ENCODE peak calls at places on chromosome 6, in six cellular contexts. One of them, this sample, is unnamed.

GRCh38 chr6:37547564-37548061 is 47.9 kb upstream of the CCDC167 start:
- DNase-seq in heart left ventricle: no peak
- DNase-seq in HCT116: no peak
- DNase-seq in A549: no peak
- DNase-seq in neural progenitor cell: no peak
- DNase-seq in AG10803: peak
- DNase-seq in this sample: no peak

GRCh38 chr6:158475344-158476302 is 84.3 kb upstream of the TMEM181 start:
- DNase-seq in A549: peak
- DNase-seq in neural progenitor cell: peak
- DNase-seq in heart left ventricle: no peak
- DNase-seq in AG10803: peak
- DNase-seq in HCT116: no peak
- DNase-seq in this sample: no peak

GRCh38 chr6:19979059-19979458 is 141.9 kb downstream of the ID4 start:
- DNase-seq in neural progenitor cell: no peak
- DNase-seq in heart left ventricle: no peak
- DNase-seq in A549: no peak
- DNase-seq in AG10803: peak
- DNase-seq in HCT116: no peak
- DNase-seq in this sample: no peak

GRCh38 chr6:39416728-39417127 is 94.2 kb upstream of the KCNK16 start:
- DNase-seq in AG10803: peak
- DNase-seq in neural progenitor cell: no peak
- DNase-seq in heart left ventricle: no peak
- DNase-seq in A549: peak
- DNase-seq in HCT116: no peak
- DNase-seq in this sample: no peak

GRCh38 chr6:157853902-157854481 is 30.9 kb downstream of the SNX9 start:
- DNase-seq in heart left ventricle: no peak
- DNase-seq in HCT116: no peak
- DNase-seq in AG10803: no peak
- DNase-seq in A549: no peak
- DNase-seq in neural progenitor cell: no peak
- DNase-seq in this sample: no peak

GRCh38 chr6:33453361-33454008 is 891 bp upstream of the ZBTB9 start:
- DNase-seq in HCT116: no peak
- DNase-seq in heart left ventricle: no peak
- DNase-seq in AG10803: no peak
- DNase-seq in A549: no peak
- DNase-seq in neural progenitor cell: no peak
- DNase-seq in this sample: no peak

GRCh38 chr6:30826961-30827342 is 57.4 kb upstream of the DDR1 start:
- DNase-seq in AG10803: no peak
- DNase-seq in heart left ventricle: no peak
- DNase-seq in A549: no peak
- DNase-seq in HCT116: no peak
- DNase-seq in neural progenitor cell: no peak
- DNase-seq in this sample: no peak

GRCh38 chr6:81031429-81031828 is 721.1 kb downstream of the TENT5A start:
- DNase-seq in A549: no peak
- DNase-seq in heart left ventricle: no peak
- DNase-seq in AG10803: no peak
- DNase-seq in HCT116: no peak
- DNase-seq in neural progenitor cell: no peak
- DNase-seq in this sample: no peak

GRCh38 chr6:20173833-20174796 is 38.2 kb downstream of the MBOAT1 start:
- DNase-seq in AG10803: no peak
- DNase-seq in heart left ventricle: no peak
- DNase-seq in A549: no peak
- DNase-seq in HCT116: no peak
- DNase-seq in neural progenitor cell: no peak
- DNase-seq in this sample: no peak

GRCh38 chr6:125961117-125961516 is 4.5 kb downstream of the HINT3 start:
- DNase-seq in A549: no peak
- DNase-seq in HCT116: no peak
- DNase-seq in AG10803: no peak
- DNase-seq in neural progenitor cell: no peak
- DNase-seq in heart left ventricle: no peak
- DNase-seq in this sample: no peak

GRCh38 chr6:83509416-83509815 is 2.9 kb upstream of the PRSS35 start:
- DNase-seq in heart left ventricle: no peak
- DNase-seq in HCT116: no peak
- DNase-seq in A549: no peak
- DNase-seq in AG10803: no peak
- DNase-seq in neural progenitor cell: no peak
- DNase-seq in this sample: no peak

GRCh38 chr6:133243723-133244122 is 2.6 kb downstream of the EYA4 start:
- DNase-seq in neural progenitor cell: no peak
- DNase-seq in heart left ventricle: no peak
- DNase-seq in A549: no peak
- DNase-seq in AG10803: no peak
- DNase-seq in HCT116: no peak
- DNase-seq in this sample: no peak

GRCh38 chr6:133701633-133702331 is 187.1 kb upstream of the TCF21 start:
- DNase-seq in AG10803: no peak
- DNase-seq in heart left ventricle: peak
- DNase-seq in HCT116: no peak
- DNase-seq in A549: no peak
- DNase-seq in neural progenitor cell: no peak
- DNase-seq in this sample: no peak

GRCh38 chr6:43969158-43969981 is 157.9 kb downstream of the MRPL14 start:
- DNase-seq in HCT116: no peak
- DNase-seq in heart left ventricle: no peak
- DNase-seq in AG10803: no peak
- DNase-seq in A549: no peak
- DNase-seq in neural progenitor cell: no peak
- DNase-seq in this sample: no peak

GRCh38 chr6:88982720-88983119 is 19.3 kb upstream of the RNGTT start:
- DNase-seq in A549: peak
- DNase-seq in AG10803: peak
- DNase-seq in HCT116: peak
- DNase-seq in heart left ventricle: peak
- DNase-seq in neural progenitor cell: peak
- DNase-seq in this sample: no peak

GRCh38 chr6:81465859-81466258 is 286.6 kb downstream of the TENT5A start:
- DNase-seq in heart left ventricle: no peak
- DNase-seq in HCT116: peak
- DNase-seq in AG10803: peak
- DNase-seq in A549: no peak
- DNase-seq in neural progenitor cell: peak
- DNase-seq in this sample: no peak

GRCh38 chr6:89675949-89676753 is 37.6 kb upstream of the LYRM2 start:
- DNase-seq in neural progenitor cell: no peak
- DNase-seq in A549: no peak
- DNase-seq in AG10803: peak
- DNase-seq in heart left ventricle: peak
- DNase-seq in HCT116: no peak
- DNase-seq in this sample: no peak

GRCh38 chr6:143634486-143634885 is 43.3 kb upstream of the PHACTR2 start:
- DNase-seq in A549: no peak
- DNase-seq in heart left ventricle: no peak
- DNase-seq in neural progenitor cell: no peak
- DNase-seq in HCT116: no peak
- DNase-seq in AG10803: peak
- DNase-seq in this sample: no peak

GRCh38 chr6:138973481-138974140 is 14.4 kb downstream of the REPS1 start:
- DNase-seq in heart left ventricle: no peak
- DNase-seq in HCT116: no peak
- DNase-seq in A549: no peak
- DNase-seq in neural progenitor cell: no peak
- DNase-seq in AG10803: peak
- DNase-seq in this sample: no peak

GRCh38 chr6:42154461-42155209 is 12.2 kb upstream of the C6orf132 start:
- DNase-seq in HCT116: no peak
- DNase-seq in heart left ventricle: no peak
- DNase-seq in AG10803: no peak
- DNase-seq in neural progenitor cell: no peak
- DNase-seq in A549: no peak
- DNase-seq in this sample: no peak

GRCh38 chr6:28134015-28134414 is 7.7 kb upstream of the ZKSCAN8 start:
- DNase-seq in AG10803: peak
- DNase-seq in heart left ventricle: no peak
- DNase-seq in HCT116: peak
- DNase-seq in neural progenitor cell: peak
- DNase-seq in A549: peak
- DNase-seq in this sample: no peak
- TF ChIP-seq CTCF in AG10803: peak
- TF ChIP-seq CTCF in heart left ventricle: peak
- TF ChIP-seq CTCF in HCT116: peak
- TF ChIP-seq CTCF in neural progenitor cell: peak
- TF ChIP-seq CTCF in A549: peak
- TF ChIP-seq CTCF in this sample: no peak

DNA sequence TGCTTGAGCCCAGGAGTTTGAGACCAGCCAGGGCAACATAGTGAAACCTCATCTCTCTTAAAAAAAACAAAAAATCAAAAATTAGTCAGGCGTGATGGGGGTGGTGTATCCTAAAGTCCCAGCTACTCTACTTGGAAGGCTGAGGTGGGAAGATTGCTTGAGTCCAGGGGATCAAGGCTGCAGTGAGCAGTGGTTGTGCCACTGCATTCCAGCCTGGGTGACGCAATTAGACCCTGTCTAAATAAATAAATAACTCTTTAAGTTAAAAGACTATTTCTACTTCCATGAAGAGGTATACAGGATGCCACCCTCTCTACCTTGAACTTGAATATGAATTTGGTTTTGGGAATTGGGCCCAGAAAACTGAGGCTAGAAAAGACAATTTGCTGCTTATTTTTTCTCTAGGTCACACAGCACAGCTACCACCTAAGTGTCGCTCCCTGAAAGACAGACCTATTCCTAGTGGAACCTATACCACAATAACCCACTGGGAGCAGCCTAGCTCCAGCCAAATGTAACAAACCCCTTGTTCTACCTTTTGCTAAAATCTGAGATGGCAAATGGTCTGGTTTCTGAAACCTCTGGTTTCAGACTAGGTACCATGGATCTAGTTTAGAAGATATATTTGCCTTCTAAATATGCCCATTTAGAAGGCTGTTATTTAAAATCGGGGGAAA is 35.2 kb downstream of the HMGCLL1 start:
- DNase-seq in HCT116: no peak
- DNase-seq in A549: no peak
- DNase-seq in heart left ventricle: no peak
- DNase-seq in neural progenitor cell: peak
- DNase-seq in AG10803: no peak
- DNase-seq in this sample: no peak
- TF ChIP-seq CTCF in HCT116: no peak
- TF ChIP-seq CTCF in A549: no peak
- TF ChIP-seq CTCF in heart left ventricle: no peak
- TF ChIP-seq CTCF in neural progenitor cell: peak
- TF ChIP-seq CTCF in AG10803: no peak
- TF ChIP-seq CTCF in this sample: no peak

DNA sequence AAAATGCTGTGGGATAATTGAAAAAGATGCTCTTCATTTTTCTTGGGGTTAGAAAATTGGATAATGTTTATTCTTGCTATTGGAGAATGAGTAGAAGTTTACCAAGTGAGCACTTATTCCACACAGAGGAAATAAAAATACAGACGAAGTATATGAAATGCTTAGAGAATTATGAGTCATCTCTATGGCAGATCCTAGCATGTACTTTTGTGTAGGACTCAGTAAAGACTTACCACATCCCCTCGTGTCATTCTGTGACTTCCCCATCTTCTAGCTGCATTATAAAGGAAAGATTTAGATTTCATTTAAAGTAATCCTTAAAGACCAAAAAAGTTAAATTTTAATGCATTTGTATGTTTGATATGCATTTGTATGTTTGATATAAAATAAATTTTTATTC is 685.6 kb downstream of the TBC1D32 start:
- DNase-seq in A549: no peak
- DNase-seq in neural progenitor cell: no peak
- DNase-seq in AG10803: no peak
- DNase-seq in heart left ventricle: no peak
- DNase-seq in HCT116: no peak
- DNase-seq in this sample: no peak
- TF ChIP-seq CTCF in A549: no peak
- TF ChIP-seq CTCF in neural progenitor cell: no peak
- TF ChIP-seq CTCF in AG10803: no peak
- TF ChIP-seq CTCF in heart left ventricle: no peak
- TF ChIP-seq CTCF in HCT116: no peak
- TF ChIP-seq CTCF in this sample: no peak

GRCh38 chr6:10759884-10760329 is 12.3 kb downstream of the TMEM14B start:
- DNase-seq in HCT116: peak
- DNase-seq in heart left ventricle: peak
- DNase-seq in neural progenitor cell: no peak
- DNase-seq in A549: peak
- DNase-seq in AG10803: peak
- DNase-seq in this sample: no peak

GRCh38 chr6:10756085-10756484 is 8.5 kb downstream of the TMEM14B start:
- DNase-seq in heart left ventricle: no peak
- DNase-seq in A549: no peak
- DNase-seq in HCT116: no peak
- DNase-seq in AG10803: no peak
- DNase-seq in neural progenitor cell: no peak
- DNase-seq in this sample: no peak

GRCh38 chr6:10763006-10763405 is 15.4 kb downstream of the TMEM14B start:
- DNase-seq in HCT116: no peak
- DNase-seq in A549: no peak
- DNase-seq in heart left ventricle: no peak
- DNase-seq in AG10803: no peak
- DNase-seq in neural progenitor cell: no peak
- DNase-seq in this sample: no peak

DNA sequence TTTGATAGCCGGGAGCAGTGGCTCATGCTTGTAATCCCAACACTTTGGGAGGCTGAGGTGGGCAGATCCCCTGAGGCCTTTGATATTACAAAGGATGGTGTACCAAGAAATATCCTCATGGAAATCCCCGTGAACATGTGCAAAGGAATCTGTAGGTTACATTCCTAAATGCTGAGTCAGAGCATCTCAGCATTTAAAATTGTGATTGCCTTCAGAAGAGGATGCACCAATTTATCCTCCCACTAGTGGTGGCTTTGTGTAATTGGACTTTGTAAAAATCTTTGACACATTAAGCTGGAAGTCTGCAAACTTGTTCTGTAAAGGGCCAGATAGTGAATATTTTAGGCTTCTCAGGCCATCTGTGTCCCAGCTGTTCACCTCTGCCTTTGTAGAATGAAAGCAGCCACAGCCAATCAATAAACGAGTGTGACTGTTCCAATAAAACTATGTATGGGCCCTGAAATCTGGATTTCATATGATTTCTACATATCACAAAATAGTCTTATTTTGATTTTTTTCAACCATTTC is 11.8 kb downstream of the TMEM14B start:
- DNase-seq in A549: peak
- DNase-seq in HCT116: peak
- DNase-seq in neural progenitor cell: peak
- DNase-seq in AG10803: peak
- DNase-seq in heart left ventricle: no peak
- DNase-seq in this sample: no peak
- TF ChIP-seq CTCF in A549: peak
- TF ChIP-seq CTCF in HCT116: peak
- TF ChIP-seq CTCF in neural progenitor cell: peak
- TF ChIP-seq CTCF in AG10803: peak
- TF ChIP-seq CTCF in heart left ventricle: peak
- TF ChIP-seq CTCF in this sample: peak

GRCh38 chr6:91569071-91569470 is 982.2 kb upstream of the MAP3K7 start:
- DNase-seq in neural progenitor cell: no peak
- DNase-seq in AG10803: no peak
- DNase-seq in heart left ventricle: no peak
- DNase-seq in HCT116: no peak
- DNase-seq in A549: no peak
- DNase-seq in this sample: no peak
- TF ChIP-seq CTCF in neural progenitor cell: no peak
- TF ChIP-seq CTCF in AG10803: no peak
- TF ChIP-seq CTCF in heart left ventricle: no peak
- TF ChIP-seq CTCF in HCT116: no peak
- TF ChIP-seq CTCF in A549: no peak
- TF ChIP-seq CTCF in this sample: no peak

This sample was measured in natural killer cell.